ENCODE peak calls at places on chromosomes 7 and 10, in four cellular contexts. K is Panc1, V is left ventricle myocardium inferior, X is body of pancreas. L is an unnamed sample.

GRCh38 chr10:88291289-88292184 is 291.6 kb downstream of the RNLS start:
- DNase-seq in K (no peak), X (peak; percentile 46), V (no peak), L (no peak)

GRCh38 chr10:28304032-28304571 is 1.2 kb upstream of the MPP7 start:
- DNase-seq in V (no peak), K (no peak), X (no peak), L (no peak)

GRCh38 chr7:85554294-85554877 is 367.5 kb upstream of the SEMA3D start:
- DNase-seq in K (peak; percentile 50), V (no peak), X (peak; percentile 16), L (no peak)

GRCh38 chr7:1531979-1532455 is 1.5 kb downstream of the MAFK start:
- DNase-seq in K (no peak), X (no peak), V (no peak), L (no peak)

GRCh38 chr10:97434557-97434956 is 8.6 kb downstream of the PGAM1 start:
- DNase-seq in X (no peak), V (no peak), K (no peak), L (no peak)

GRCh38 chr7:79528421-79528820 is 75.0 kb upstream of the MAGI2 start:
- DNase-seq in K (no peak), X (no peak), V (no peak), L (no peak)

GRCh38 chr7:9189683-9190082 is 756.3 kb downstream of the NXPH1 start:
- DNase-seq in K (no peak), V (no peak), X (no peak), L (no peak)

GRCh38 chr7:129101746-129102145 is 42.8 kb upstream of the TSPAN33 start:
- DNase-seq in X (no peak), V (no peak), K (no peak), L (no peak)

GRCh38 chr10:24467605-24468004 is 256.1 kb downstream of the ARHGAP21 start:
- DNase-seq in X (no peak), V (no peak), K (no peak), L (no peak)

GRCh38 chr7:44959433-44959951 is 19.3 kb downstream of the MYO1G start:
- DNase-seq in V (no peak), K (no peak), X (no peak), L (no peak)

GRCh38 chr7:157355784-157356511 is 19.1 kb downstream of the DNAJB6 start:
- DNase-seq in V (peak; percentile 39), X (peak; percentile 27), K (no peak), L (peak; percentile 24)

GRCh38 chr7:44383566-44383965 is 58.2 kb upstream of the CAMK2B start:
- DNase-seq in X (peak; percentile 5), V (no peak), K (no peak), L (no peak)

GRCh38 chr7:95780665-95781064 is 8.3 kb downstream of the DYNC1I1 start:
- DNase-seq in V (no peak), X (no peak), K (no peak), L (no peak)

GRCh38 chr10:70358446-70358845 is 24.0 kb downstream of the LRRC20 start:
- DNase-seq in K (no peak), X (no peak), V (no peak), L (no peak)

GRCh38 chr7:26686448-26686981 is 177.9 kb downstream of the SKAP2 start:
- DNase-seq in K (peak; percentile 38), V (no peak), X (no peak), L (no peak)

GRCh38 chr7:136890379-136890778 is 21.9 kb downstream of the CHRM2 start:
- DNase-seq in K (no peak), V (no peak), X (no peak), L (no peak)

GRCh38 chr7:29122081-29122480 is 24.3 kb downstream of the CPVL start:
- DNase-seq in V (peak; percentile 29), X (no peak), K (no peak), L (no peak)

GRCh38 chr10:96840841-96841518 is 8.9 kb downstream of the LCOR start:
- DNase-seq in V (no peak), X (no peak), K (no peak), L (no peak)

GRCh38 chr7:5439572-5440496 is 16.2 kb upstream of the TNRC18 start:
- DNase-seq in V (no peak), K (no peak), X (no peak), L (no peak)

GRCh38 chr10:126247454-126247975 is 140.8 kb downstream of the ADAM12 start:
- DNase-seq in X (peak; percentile 45), K (peak; percentile 84), V (peak; percentile 63), L (peak; percentile 65)

DNA sequence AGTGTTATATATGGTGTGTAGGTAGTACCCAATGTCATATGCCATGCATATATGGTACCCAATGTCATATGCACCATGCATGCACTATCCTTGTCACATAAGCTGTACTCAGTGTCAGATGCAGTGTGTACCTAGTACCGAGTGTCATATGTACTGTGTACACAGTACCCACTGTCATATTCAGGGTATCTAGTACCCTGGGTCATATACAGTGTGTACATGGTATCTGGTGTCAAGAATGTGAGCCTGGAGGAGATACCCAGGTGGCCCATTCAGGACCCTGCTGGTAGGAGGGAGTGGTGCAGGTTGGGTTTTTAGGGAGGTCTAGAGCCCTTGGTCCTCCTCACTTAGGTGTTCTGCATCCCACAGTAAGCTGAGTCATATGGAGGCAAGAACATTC is 1.8 kb downstream of the ZMYND11 start:
- DNase-seq in V (no peak), K (no peak), X (no peak), L (peak; percentile 52)
- TF ChIP-seq CTCF in V (peak; percentile 40), K (peak; percentile 53), X (peak; percentile 36), L (peak; percentile 34)

GRCh38 chr10:101444058-101444457 is 90.1 kb downstream of the BTRC start:
- DNase-seq in X (no peak), K (no peak), V (no peak), L (no peak)
- TF ChIP-seq CTCF in X (no peak), K (peak; percentile 63), V (peak; percentile 19), L (peak; percentile 17)

GRCh38 chr7:30552330-30552729 is 42.3 kb upstream of the GARS1 start:
- DNase-seq in K (no peak), V (no peak), X (no peak), L (no peak)

GRCh38 chr7:30549933-30550493 is 44.7 kb upstream of the GARS1 start:
- DNase-seq in K (no peak), X (no peak), V (no peak), L (no peak)

GRCh38 chr7:30543815-30544525 is 39.3 kb upstream of the GGCT start:
- DNase-seq in V (no peak), K (no peak), X (no peak), L (no peak)

GRCh38 chr7:30548762-30549344 is 44.2 kb upstream of the GGCT start:
- DNase-seq in V (peak; percentile 41), K (peak; percentile 55), X (peak; percentile 80), L (peak; percentile 63)

DNA sequence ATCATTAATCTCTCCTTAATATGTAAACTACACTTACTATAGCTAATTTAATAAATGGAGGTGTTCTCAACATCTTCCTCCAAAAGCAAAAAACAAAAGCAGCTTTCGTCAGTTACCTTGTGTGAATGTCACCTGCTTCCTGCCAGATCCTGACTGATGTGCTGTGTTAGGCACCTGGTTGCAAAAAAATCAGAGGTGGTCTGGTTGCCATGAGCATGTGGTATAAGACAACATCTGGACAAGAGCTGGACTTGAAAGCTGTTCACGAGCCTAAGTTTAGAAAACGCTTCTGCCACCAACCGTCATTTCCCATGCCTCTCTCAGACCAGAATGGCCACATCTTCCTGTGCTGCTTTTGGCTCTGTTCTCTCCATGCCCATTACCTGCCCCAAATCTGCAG is 42.0 kb upstream of the GGCT start:
- DNase-seq in V (no peak), K (no peak), X (no peak), L (no peak)
- TF ChIP-seq CTCF in V (no peak), K (no peak), X (no peak), L (no peak)

DNA sequence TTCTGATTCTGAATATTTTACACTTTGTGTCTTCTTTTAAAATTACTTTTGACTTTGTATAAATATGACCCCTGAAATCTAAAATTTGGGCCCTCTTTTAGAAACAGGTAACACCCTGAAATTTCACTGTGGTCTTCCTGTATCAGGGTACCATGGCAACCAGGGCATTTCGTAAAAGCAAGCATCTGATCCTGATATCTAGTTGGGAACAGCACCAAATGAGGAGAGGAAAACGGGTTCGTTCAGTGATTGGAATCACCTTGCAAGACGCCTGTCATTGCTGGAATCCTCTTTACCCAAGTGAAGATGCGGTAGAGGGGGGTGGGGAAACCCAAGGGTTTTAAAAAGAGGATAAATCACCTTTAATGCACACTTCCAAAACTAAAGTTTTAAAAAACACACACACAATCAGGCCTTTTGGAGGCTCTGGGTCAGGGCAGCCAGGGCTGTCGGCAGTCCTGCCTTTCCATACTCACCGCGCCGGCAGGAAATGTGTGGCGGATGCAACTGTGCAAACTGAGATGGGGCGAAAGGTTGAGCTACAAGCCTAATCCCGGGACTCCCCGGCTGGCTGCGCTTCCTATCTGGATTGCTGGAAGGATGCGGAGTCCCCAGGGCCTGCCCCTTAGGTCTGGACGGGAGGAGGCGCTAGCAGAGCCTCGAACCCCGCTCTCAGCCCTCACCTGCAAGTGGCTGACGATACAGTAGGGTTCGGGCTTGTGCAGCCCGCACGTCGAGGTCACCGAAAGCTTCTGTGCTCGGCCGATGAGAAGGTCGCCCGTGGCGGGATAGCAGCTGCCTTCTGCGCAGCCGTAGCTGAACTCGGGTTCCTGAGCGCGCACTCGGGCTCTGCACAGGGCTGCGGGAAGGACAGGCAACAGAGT is 1.8 kb downstream of the LAMB1 start:
- DNase-seq in K (no peak), X (no peak), V (peak; percentile 58), L (peak; percentile 67)
- TF ChIP-seq CTCF in K (peak; percentile 55), X (no peak), V (peak; percentile 27), L (peak; percentile 29)

GRCh38 chr7:7932553-7932952 is 36.0 kb upstream of the GLCCI1 start:
- DNase-seq in K (no peak), V (no peak), X (no peak), L (no peak)

GRCh38 chr7:7943951-7944350 is 24.6 kb upstream of the GLCCI1 start:
- DNase-seq in X (no peak), K (no peak), V (no peak), L (no peak)

GRCh38 chr7:7934945-7935344 is 33.7 kb upstream of the GLCCI1 start:
- DNase-seq in V (no peak), X (no peak), K (no peak), L (no peak)

GRCh38 chr7:7934127-7934526 is 34.5 kb upstream of the GLCCI1 start:
- DNase-seq in X (no peak), V (no peak), K (no peak), L (no peak)

DNA sequence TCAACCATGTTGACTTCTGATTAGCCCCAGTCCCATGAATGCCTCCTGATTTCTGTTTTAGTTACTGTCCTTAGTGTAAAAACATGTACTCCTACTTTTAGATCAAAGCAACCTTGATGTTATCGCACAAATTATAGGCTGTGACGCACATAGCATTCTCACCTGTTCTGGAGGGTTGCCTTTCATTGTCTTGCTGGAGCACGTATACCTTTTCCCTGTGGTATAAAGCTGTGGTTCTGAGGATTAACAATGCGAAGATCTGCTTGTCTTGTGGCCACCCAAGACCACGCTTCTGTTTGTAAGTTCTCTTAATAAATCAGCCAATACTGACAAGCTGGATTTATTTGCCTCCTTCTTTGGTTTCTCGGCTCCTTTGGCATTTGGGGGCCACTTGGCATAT is 30.1 kb upstream of the GLCCI1 start:
- DNase-seq in X (no peak), V (no peak), K (no peak), L (no peak)
- TF ChIP-seq CTCF in X (no peak), V (no peak), K (no peak), L (no peak)

DNA sequence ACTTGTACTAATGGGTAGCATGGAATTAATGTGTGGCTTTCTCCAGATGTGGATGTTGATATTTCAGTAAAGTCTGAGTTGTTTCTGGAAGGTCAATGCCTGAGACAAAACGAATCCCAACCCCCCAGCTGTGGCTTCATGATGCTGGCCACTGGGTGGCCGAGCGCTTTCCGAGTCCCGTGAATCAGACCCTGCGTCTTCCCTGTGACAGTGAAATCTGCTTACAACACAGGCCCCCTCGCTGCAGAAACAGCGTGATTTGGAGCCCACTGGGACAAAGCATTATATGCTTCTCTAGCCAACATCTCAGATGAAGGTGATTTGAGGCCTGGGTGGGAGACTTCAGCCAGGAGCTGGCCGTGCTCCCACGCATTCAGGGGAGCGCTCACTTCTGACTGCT is 124.7 kb downstream of the WDR37 start:
- DNase-seq in V (no peak), X (no peak), K (no peak), L (peak; percentile 25)
- TF ChIP-seq CTCF in V (no peak), X (no peak), K (no peak), L (no peak)